ENCODE peak calls at places on chromosomes 7 and 10, in ten cellular contexts. One of them, this sample, is unnamed.

GRCh38 chr10:114278140-114278883 is 39.3 kb downstream of the VWA2 start:
- DNase-seq in hepatocyte: no peak
- DNase-seq in IMR-90: no peak
- DNase-seq in OCI-LY7: no peak
- DNase-seq in MM.1S: no peak
- DNase-seq in neural progenitor cell: no peak
- DNase-seq in PC-3: no peak
- DNase-seq in trophoblast cell: no peak
- DNase-seq in GM23338: no peak
- DNase-seq in osteoblast: no peak
- DNase-seq in this sample: no peak

GRCh38 chr7:48839108-48839507 is 85.2 kb upstream of the CDC14C start:
- DNase-seq in PC-3: peak
- DNase-seq in IMR-90: no peak
- DNase-seq in hepatocyte: no peak
- DNase-seq in neural progenitor cell: peak
- DNase-seq in GM23338: no peak
- DNase-seq in MM.1S: no peak
- DNase-seq in osteoblast: no peak
- DNase-seq in trophoblast cell: no peak
- DNase-seq in OCI-LY7: no peak
- DNase-seq in this sample: peak

GRCh38 chr10:13990918-13991317 is 339.8 kb downstream of the FRMD4A start:
- DNase-seq in GM23338: no peak
- DNase-seq in PC-3: no peak
- DNase-seq in osteoblast: peak
- DNase-seq in trophoblast cell: no peak
- DNase-seq in neural progenitor cell: no peak
- DNase-seq in hepatocyte: no peak
- DNase-seq in MM.1S: no peak
- DNase-seq in IMR-90: peak
- DNase-seq in OCI-LY7: no peak
- DNase-seq in this sample: no peak

GRCh38 chr7:115009736-115010435 is 88.0 kb downstream of the MDFIC start:
- DNase-seq in hepatocyte: no peak
- DNase-seq in GM23338: no peak
- DNase-seq in IMR-90: peak
- DNase-seq in trophoblast cell: no peak
- DNase-seq in PC-3: no peak
- DNase-seq in OCI-LY7: no peak
- DNase-seq in MM.1S: no peak
- DNase-seq in osteoblast: no peak
- DNase-seq in neural progenitor cell: no peak
- DNase-seq in this sample: no peak

GRCh38 chr7:18393465-18394118 is 102.0 kb upstream of the HDAC9 start:
- DNase-seq in hepatocyte: no peak
- DNase-seq in OCI-LY7: no peak
- DNase-seq in PC-3: no peak
- DNase-seq in neural progenitor cell: no peak
- DNase-seq in GM23338: no peak
- DNase-seq in osteoblast: no peak
- DNase-seq in IMR-90: no peak
- DNase-seq in trophoblast cell: no peak
- DNase-seq in MM.1S: no peak
- DNase-seq in this sample: no peak

GRCh38 chr7:49287653-49288052 is 363.3 kb downstream of the CDC14C start:
- DNase-seq in neural progenitor cell: no peak
- DNase-seq in GM23338: no peak
- DNase-seq in IMR-90: no peak
- DNase-seq in trophoblast cell: no peak
- DNase-seq in MM.1S: no peak
- DNase-seq in PC-3: no peak
- DNase-seq in OCI-LY7: no peak
- DNase-seq in osteoblast: no peak
- DNase-seq in hepatocyte: no peak
- DNase-seq in this sample: no peak

GRCh38 chr7:19110026-19110777 is 7.2 kb downstream of the TWIST1 start:
- DNase-seq in PC-3: no peak
- DNase-seq in hepatocyte: no peak
- DNase-seq in OCI-LY7: no peak
- DNase-seq in trophoblast cell: no peak
- DNase-seq in IMR-90: no peak
- DNase-seq in osteoblast: no peak
- DNase-seq in MM.1S: no peak
- DNase-seq in neural progenitor cell: peak
- DNase-seq in GM23338: peak
- DNase-seq in this sample: no peak

GRCh38 chr10:129774082-129774735 is 189.9 kb downstream of the EBF3 start:
- DNase-seq in PC-3: no peak
- DNase-seq in IMR-90: no peak
- DNase-seq in neural progenitor cell: no peak
- DNase-seq in hepatocyte: no peak
- DNase-seq in MM.1S: no peak
- DNase-seq in osteoblast: peak
- DNase-seq in GM23338: no peak
- DNase-seq in trophoblast cell: no peak
- DNase-seq in OCI-LY7: no peak
- DNase-seq in this sample: no peak

GRCh38 chr10:122199070-122199469 is 72.0 kb upstream of the BTBD16 start:
- DNase-seq in OCI-LY7: no peak
- DNase-seq in hepatocyte: no peak
- DNase-seq in neural progenitor cell: no peak
- DNase-seq in GM23338: no peak
- DNase-seq in PC-3: no peak
- DNase-seq in IMR-90: no peak
- DNase-seq in trophoblast cell: no peak
- DNase-seq in osteoblast: peak
- DNase-seq in MM.1S: no peak
- DNase-seq in this sample: no peak

GRCh38 chr10:57925045-57925444 is 342.6 kb downstream of the IPMK start:
- DNase-seq in OCI-LY7: no peak
- DNase-seq in MM.1S: peak
- DNase-seq in hepatocyte: peak
- DNase-seq in IMR-90: no peak
- DNase-seq in GM23338: no peak
- DNase-seq in osteoblast: no peak
- DNase-seq in neural progenitor cell: no peak
- DNase-seq in PC-3: peak
- DNase-seq in trophoblast cell: peak
- DNase-seq in this sample: peak

GRCh38 chr10:125066704-125067447 is 93.5 kb downstream of the CTBP2 start:
- DNase-seq in hepatocyte: no peak
- DNase-seq in PC-3: no peak
- DNase-seq in GM23338: no peak
- DNase-seq in neural progenitor cell: no peak
- DNase-seq in IMR-90: no peak
- DNase-seq in OCI-LY7: no peak
- DNase-seq in osteoblast: no peak
- DNase-seq in trophoblast cell: no peak
- DNase-seq in MM.1S: no peak
- DNase-seq in this sample: no peak

DNA sequence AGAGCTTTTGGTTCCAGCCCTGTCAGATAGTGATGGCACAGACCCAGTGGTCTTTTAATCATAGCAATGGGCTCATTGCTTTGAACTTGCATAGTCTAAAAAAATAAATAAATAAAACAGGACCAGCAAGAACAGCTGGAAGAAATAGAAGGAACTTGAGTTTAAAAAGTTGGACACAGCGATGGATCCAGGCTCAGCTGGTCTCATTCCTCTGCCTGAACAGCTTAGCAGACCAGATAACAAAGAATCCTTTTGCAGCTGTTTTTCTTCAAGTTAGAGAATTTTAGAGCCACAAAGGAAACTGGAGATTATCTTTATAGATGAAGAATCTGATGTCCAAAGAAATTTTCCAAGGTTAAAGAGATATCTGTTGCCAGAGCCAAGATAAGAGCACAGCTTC is 1005.6 kb downstream of the LRMDA start:
- DNase-seq in MM.1S: no peak
- DNase-seq in GM23338: no peak
- DNase-seq in PC-3: no peak
- DNase-seq in OCI-LY7: no peak
- DNase-seq in osteoblast: no peak
- DNase-seq in hepatocyte: no peak
- DNase-seq in trophoblast cell: peak
- DNase-seq in IMR-90: no peak
- DNase-seq in neural progenitor cell: no peak
- DNase-seq in this sample: no peak
- H2AFZ ChIP-seq in MM.1S: no peak
- H2AFZ ChIP-seq in GM23338: no peak
- H2AFZ ChIP-seq in PC-3: no peak
- H2AFZ ChIP-seq in OCI-LY7: no peak
- H2AFZ ChIP-seq in osteoblast: no peak
- H2AFZ ChIP-seq in hepatocyte: no peak
- H2AFZ ChIP-seq in trophoblast cell: no peak
- H2AFZ ChIP-seq in IMR-90: no peak
- H2AFZ ChIP-seq in neural progenitor cell: no peak
- H2AFZ ChIP-seq in this sample: no peak

DNA sequence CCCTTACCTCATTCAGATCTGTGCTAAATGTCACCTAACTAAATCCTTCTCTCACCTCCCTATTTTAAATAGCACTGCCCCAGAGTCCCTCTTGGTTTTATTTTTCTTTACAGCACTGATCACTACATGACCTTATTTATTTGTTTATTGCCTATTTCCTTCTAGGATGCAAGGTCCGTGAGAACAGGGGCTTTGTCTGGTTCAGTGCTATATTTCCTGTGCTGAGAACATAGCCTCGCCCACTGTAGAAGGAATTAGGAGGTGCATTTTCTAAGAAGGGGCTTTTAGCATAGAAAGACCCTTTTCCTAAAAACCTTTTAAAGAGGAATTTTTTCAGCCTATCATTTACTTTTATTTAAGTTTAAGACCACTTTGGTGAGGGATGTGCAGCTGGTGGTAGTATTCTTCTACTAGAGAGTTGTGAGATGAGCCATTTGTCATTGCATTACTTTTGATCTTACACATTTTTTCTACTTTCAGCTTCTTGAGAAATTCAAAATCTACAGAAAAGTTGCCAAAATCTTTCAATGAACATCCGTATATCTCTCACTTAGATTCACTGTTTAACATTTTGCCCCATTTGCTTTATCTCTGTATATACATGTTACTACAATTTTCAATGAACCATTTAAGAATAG is 13.5 kb upstream of the PCGF5 start:
- DNase-seq in MM.1S: no peak
- DNase-seq in OCI-LY7: no peak
- DNase-seq in trophoblast cell: no peak
- DNase-seq in PC-3: no peak
- DNase-seq in hepatocyte: no peak
- DNase-seq in IMR-90: no peak
- DNase-seq in osteoblast: no peak
- DNase-seq in GM23338: no peak
- DNase-seq in neural progenitor cell: no peak
- DNase-seq in this sample: no peak
- H2AFZ ChIP-seq in MM.1S: no peak
- H2AFZ ChIP-seq in OCI-LY7: no peak
- H2AFZ ChIP-seq in trophoblast cell: no peak
- H2AFZ ChIP-seq in PC-3: no peak
- H2AFZ ChIP-seq in hepatocyte: no peak
- H2AFZ ChIP-seq in IMR-90: no peak
- H2AFZ ChIP-seq in osteoblast: no peak
- H2AFZ ChIP-seq in GM23338: peak
- H2AFZ ChIP-seq in neural progenitor cell: no peak
- H2AFZ ChIP-seq in this sample: no peak

DNA sequence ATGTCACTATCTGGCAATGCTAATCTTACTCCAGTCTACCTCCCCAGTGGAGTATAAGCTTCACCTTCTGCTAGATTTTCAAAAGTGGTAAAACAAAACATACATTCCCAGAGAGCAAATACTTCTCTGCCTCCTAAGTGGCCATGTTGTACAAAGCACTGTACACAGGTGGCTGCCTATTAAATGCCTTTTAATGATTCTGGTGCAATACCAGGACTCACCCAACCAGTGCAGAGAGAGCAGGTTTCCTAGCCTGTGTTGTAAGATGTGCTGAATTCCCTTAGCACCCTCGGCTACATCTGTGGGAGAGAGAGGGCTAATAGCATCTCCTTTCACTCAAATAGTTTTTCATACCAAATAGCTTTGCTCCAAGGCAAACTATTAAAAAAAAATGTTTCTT is 684.3 kb upstream of the NRP1 start:
- DNase-seq in PC-3: peak
- DNase-seq in IMR-90: no peak
- DNase-seq in osteoblast: no peak
- DNase-seq in trophoblast cell: no peak
- DNase-seq in MM.1S: no peak
- DNase-seq in OCI-LY7: no peak
- DNase-seq in neural progenitor cell: no peak
- DNase-seq in hepatocyte: no peak
- DNase-seq in GM23338: no peak
- DNase-seq in this sample: no peak
- H2AFZ ChIP-seq in PC-3: peak
- H2AFZ ChIP-seq in IMR-90: no peak
- H2AFZ ChIP-seq in osteoblast: no peak
- H2AFZ ChIP-seq in trophoblast cell: no peak
- H2AFZ ChIP-seq in MM.1S: no peak
- H2AFZ ChIP-seq in OCI-LY7: no peak
- H2AFZ ChIP-seq in neural progenitor cell: no peak
- H2AFZ ChIP-seq in hepatocyte: no peak
- H2AFZ ChIP-seq in GM23338: no peak
- H2AFZ ChIP-seq in this sample: no peak

GRCh38 chr7:129650056-129650758 is 38.7 kb downstream of the NRF1 start:
- DNase-seq in OCI-LY7: no peak
- DNase-seq in trophoblast cell: no peak
- DNase-seq in MM.1S: no peak
- DNase-seq in hepatocyte: no peak
- DNase-seq in GM23338: no peak
- DNase-seq in neural progenitor cell: no peak
- DNase-seq in IMR-90: no peak
- DNase-seq in PC-3: peak
- DNase-seq in osteoblast: no peak
- DNase-seq in this sample: no peak

GRCh38 chr7:129644634-129645230 is 33.2 kb downstream of the NRF1 start:
- DNase-seq in GM23338: peak
- DNase-seq in osteoblast: no peak
- DNase-seq in PC-3: peak
- DNase-seq in hepatocyte: peak
- DNase-seq in neural progenitor cell: peak
- DNase-seq in OCI-LY7: peak
- DNase-seq in MM.1S: peak
- DNase-seq in trophoblast cell: peak
- DNase-seq in IMR-90: peak
- DNase-seq in this sample: peak

GRCh38 chr7:129652914-129653313 is 41.4 kb downstream of the NRF1 start:
- DNase-seq in MM.1S: peak
- DNase-seq in trophoblast cell: no peak
- DNase-seq in OCI-LY7: no peak
- DNase-seq in GM23338: no peak
- DNase-seq in IMR-90: no peak
- DNase-seq in hepatocyte: no peak
- DNase-seq in osteoblast: no peak
- DNase-seq in neural progenitor cell: no peak
- DNase-seq in PC-3: no peak
- DNase-seq in this sample: no peak

GRCh38 chr7:129646369-129647021 is 35.0 kb downstream of the NRF1 start:
- DNase-seq in osteoblast: no peak
- DNase-seq in neural progenitor cell: peak
- DNase-seq in GM23338: peak
- DNase-seq in MM.1S: no peak
- DNase-seq in PC-3: no peak
- DNase-seq in IMR-90: no peak
- DNase-seq in hepatocyte: no peak
- DNase-seq in trophoblast cell: no peak
- DNase-seq in OCI-LY7: no peak
- DNase-seq in this sample: no peak

GRCh38 chr7:129649128-129649690 is 37.7 kb downstream of the NRF1 start:
- DNase-seq in neural progenitor cell: peak
- DNase-seq in GM23338: no peak
- DNase-seq in PC-3: no peak
- DNase-seq in trophoblast cell: no peak
- DNase-seq in OCI-LY7: no peak
- DNase-seq in hepatocyte: no peak
- DNase-seq in MM.1S: no peak
- DNase-seq in osteoblast: no peak
- DNase-seq in IMR-90: no peak
- DNase-seq in this sample: no peak
- H2AFZ ChIP-seq in neural progenitor cell: no peak
- H2AFZ ChIP-seq in GM23338: no peak
- H2AFZ ChIP-seq in PC-3: no peak
- H2AFZ ChIP-seq in trophoblast cell: no peak
- H2AFZ ChIP-seq in OCI-LY7: no peak
- H2AFZ ChIP-seq in hepatocyte: no peak
- H2AFZ ChIP-seq in MM.1S: no peak
- H2AFZ ChIP-seq in osteoblast: no peak
- H2AFZ ChIP-seq in IMR-90: no peak
- H2AFZ ChIP-seq in this sample: no peak